ENCODE peak calls at places on chromosome 22, in four cellular contexts. One of them, this sample, is unnamed.

GRCh38 chr22:17700778-17701177 is 62.2 kb downstream of the BCL2L13 start:
- DNase-seq in cardiac muscle cell: peak
- DNase-seq in substantia nigra: no peak
- DNase-seq in neuronal stem cell: no peak
- DNase-seq in this sample: no peak

GRCh38 chr22:24265734-24266133 is 4.9 kb upstream of the SPECC1L start:
- DNase-seq in cardiac muscle cell: no peak
- DNase-seq in substantia nigra: no peak
- DNase-seq in neuronal stem cell: no peak
- DNase-seq in this sample: no peak

GRCh38 chr22:30262917-30263741 is 3.5 kb downstream of the OSM start:
- DNase-seq in cardiac muscle cell: peak
- DNase-seq in substantia nigra: no peak
- DNase-seq in neuronal stem cell: peak
- DNase-seq in this sample: peak

GRCh38 chr22:23387827-23388491 is 192.1 kb downstream of the IGLL1 start:
- DNase-seq in cardiac muscle cell: no peak
- DNase-seq in substantia nigra: no peak
- DNase-seq in neuronal stem cell: no peak
- DNase-seq in this sample: no peak

GRCh38 chr22:27685515-27685914 is 116.0 kb downstream of the MN1 start:
- DNase-seq in cardiac muscle cell: no peak
- DNase-seq in substantia nigra: no peak
- DNase-seq in neuronal stem cell: no peak
- DNase-seq in this sample: no peak

GRCh38 chr22:30635273-30636225 is at the start of gene SLC35E4:
- DNase-seq in cardiac muscle cell: peak
- DNase-seq in substantia nigra: peak
- DNase-seq in neuronal stem cell: peak
- DNase-seq in this sample: peak

GRCh38 chr22:21632237-21632895 is at the start of gene CCDC116:
- DNase-seq in cardiac muscle cell: no peak
- DNase-seq in substantia nigra: no peak
- DNase-seq in neuronal stem cell: no peak
- DNase-seq in this sample: no peak

GRCh38 chr22:17258015-17258827 is 39.0 kb upstream of the ADA2 start:
- DNase-seq in cardiac muscle cell: peak
- DNase-seq in substantia nigra: no peak
- DNase-seq in neuronal stem cell: peak
- DNase-seq in this sample: peak

GRCh38 chr22:32579533-32580220 is 105.1 kb downstream of the FBXO7 start:
- DNase-seq in cardiac muscle cell: no peak
- DNase-seq in substantia nigra: no peak
- DNase-seq in neuronal stem cell: no peak
- DNase-seq in this sample: no peak

GRCh38 chr22:30552719-30553118 is 6.2 kb upstream of the SEC14L6 start:
- DNase-seq in cardiac muscle cell: no peak
- DNase-seq in substantia nigra: no peak
- DNase-seq in neuronal stem cell: no peak
- DNase-seq in this sample: no peak

GRCh38 chr22:33658775-33659174 is 261.5 kb downstream of the LARGE1 start:
- DNase-seq in cardiac muscle cell: peak
- DNase-seq in substantia nigra: no peak
- DNase-seq in neuronal stem cell: no peak
- DNase-seq in this sample: no peak

GRCh38 chr22:22788460-22789037 is 99.1 kb upstream of the IGLL5 start:
- DNase-seq in cardiac muscle cell: no peak
- DNase-seq in substantia nigra: no peak
- DNase-seq in neuronal stem cell: no peak
- DNase-seq in this sample: no peak

GRCh38 chr22:39365406-39365782 is 15.6 kb downstream of the SYNGR1 start:
- DNase-seq in cardiac muscle cell: no peak
- DNase-seq in substantia nigra: no peak
- DNase-seq in neuronal stem cell: no peak
- DNase-seq in this sample: no peak
- H3K27ac ChIP-seq in cardiac muscle cell: no peak
- H3K27ac ChIP-seq in substantia nigra: no peak
- H3K27ac ChIP-seq in neuronal stem cell: no peak
- H3K27ac ChIP-seq in this sample: no peak

GRCh38 chr22:37634505-37635002 is 4.9 kb upstream of the SH3BP1 start:
- DNase-seq in cardiac muscle cell: no peak
- DNase-seq in substantia nigra: no peak
- DNase-seq in neuronal stem cell: no peak
- DNase-seq in this sample: no peak

GRCh38 chr22:37632174-37633081 is 7.0 kb upstream of the SH3BP1 start:
- DNase-seq in cardiac muscle cell: no peak
- DNase-seq in substantia nigra: no peak
- DNase-seq in neuronal stem cell: no peak
- DNase-seq in this sample: no peak

GRCh38 chr22:37631448-37632173 is 7.9 kb upstream of the SH3BP1 start:
- DNase-seq in cardiac muscle cell: no peak
- DNase-seq in substantia nigra: no peak
- DNase-seq in neuronal stem cell: no peak
- DNase-seq in this sample: no peak

GRCh38 chr22:37633693-37634504 is 5.6 kb upstream of the SH3BP1 start:
- DNase-seq in cardiac muscle cell: peak
- DNase-seq in substantia nigra: peak
- DNase-seq in neuronal stem cell: peak
- DNase-seq in this sample: no peak

GRCh38 chr22:37633082-37633692 is 6.3 kb upstream of the SH3BP1 start:
- DNase-seq in cardiac muscle cell: peak
- DNase-seq in substantia nigra: no peak
- DNase-seq in neuronal stem cell: no peak
- DNase-seq in this sample: no peak
- H3K27ac ChIP-seq in cardiac muscle cell: peak
- H3K27ac ChIP-seq in substantia nigra: peak
- H3K27ac ChIP-seq in neuronal stem cell: peak
- H3K27ac ChIP-seq in this sample: peak

DNA sequence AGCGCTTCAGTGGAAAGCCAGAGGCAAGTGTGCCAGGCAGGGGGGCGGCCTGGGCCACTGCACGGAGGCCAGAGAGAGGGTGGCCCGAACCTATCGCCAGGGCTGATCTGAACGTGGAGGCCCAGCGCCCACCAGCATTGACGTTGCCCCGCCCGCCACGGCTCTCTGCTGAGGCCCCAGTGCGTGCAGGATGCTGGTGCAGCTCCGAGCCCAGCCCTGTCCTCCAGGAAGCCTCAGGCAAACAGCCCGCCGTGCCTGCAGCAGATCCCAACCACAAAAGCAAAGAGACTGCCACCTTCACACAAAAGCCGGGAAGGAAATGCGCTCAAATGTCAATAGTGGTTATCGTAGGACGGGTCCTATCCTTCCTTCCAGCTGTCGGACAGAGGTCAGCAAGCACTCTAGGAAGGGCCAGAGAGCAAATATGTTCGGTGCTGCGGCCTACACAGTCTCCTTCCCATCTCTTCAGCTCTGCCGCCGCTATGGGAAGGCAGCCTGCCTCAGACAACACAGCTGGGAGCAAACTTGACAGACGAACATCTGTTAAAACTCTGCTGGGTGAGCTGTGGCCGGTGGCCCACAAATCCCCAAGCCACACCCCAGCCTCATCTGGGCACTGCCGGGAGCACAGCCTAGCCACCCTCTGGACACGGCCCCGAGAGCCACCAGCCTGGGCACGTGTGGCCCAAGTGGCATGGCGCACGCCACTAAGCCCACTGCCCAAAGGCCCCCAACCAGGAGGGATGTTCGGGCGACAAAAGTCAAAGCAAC is 146.2 kb downstream of the CRYBB2 start:
- DNase-seq in cardiac muscle cell: no peak
- DNase-seq in substantia nigra: no peak
- DNase-seq in neuronal stem cell: no peak
- DNase-seq in this sample: no peak
- H3K27ac ChIP-seq in cardiac muscle cell: no peak
- H3K27ac ChIP-seq in substantia nigra: no peak
- H3K27ac ChIP-seq in neuronal stem cell: no peak
- H3K27ac ChIP-seq in this sample: no peak

GRCh38 chr22:41410311-41410751 is 28.6 kb downstream of the TEF start:
- DNase-seq in cardiac muscle cell: no peak
- DNase-seq in substantia nigra: peak
- DNase-seq in neuronal stem cell: no peak
- DNase-seq in this sample: no peak
- H3K27ac ChIP-seq in cardiac muscle cell: no peak
- H3K27ac ChIP-seq in substantia nigra: peak
- H3K27ac ChIP-seq in neuronal stem cell: no peak
- H3K27ac ChIP-seq in this sample: no peak

GRCh38 chr22:29080061-29080975 is 7.5 kb downstream of the KREMEN1 start:
- DNase-seq in cardiac muscle cell: peak
- DNase-seq in substantia nigra: no peak
- DNase-seq in neuronal stem cell: no peak
- DNase-seq in this sample: no peak
- H3K27ac ChIP-seq in cardiac muscle cell: no peak
- H3K27ac ChIP-seq in substantia nigra: no peak
- H3K27ac ChIP-seq in neuronal stem cell: no peak
- H3K27ac ChIP-seq in this sample: no peak

DNA sequence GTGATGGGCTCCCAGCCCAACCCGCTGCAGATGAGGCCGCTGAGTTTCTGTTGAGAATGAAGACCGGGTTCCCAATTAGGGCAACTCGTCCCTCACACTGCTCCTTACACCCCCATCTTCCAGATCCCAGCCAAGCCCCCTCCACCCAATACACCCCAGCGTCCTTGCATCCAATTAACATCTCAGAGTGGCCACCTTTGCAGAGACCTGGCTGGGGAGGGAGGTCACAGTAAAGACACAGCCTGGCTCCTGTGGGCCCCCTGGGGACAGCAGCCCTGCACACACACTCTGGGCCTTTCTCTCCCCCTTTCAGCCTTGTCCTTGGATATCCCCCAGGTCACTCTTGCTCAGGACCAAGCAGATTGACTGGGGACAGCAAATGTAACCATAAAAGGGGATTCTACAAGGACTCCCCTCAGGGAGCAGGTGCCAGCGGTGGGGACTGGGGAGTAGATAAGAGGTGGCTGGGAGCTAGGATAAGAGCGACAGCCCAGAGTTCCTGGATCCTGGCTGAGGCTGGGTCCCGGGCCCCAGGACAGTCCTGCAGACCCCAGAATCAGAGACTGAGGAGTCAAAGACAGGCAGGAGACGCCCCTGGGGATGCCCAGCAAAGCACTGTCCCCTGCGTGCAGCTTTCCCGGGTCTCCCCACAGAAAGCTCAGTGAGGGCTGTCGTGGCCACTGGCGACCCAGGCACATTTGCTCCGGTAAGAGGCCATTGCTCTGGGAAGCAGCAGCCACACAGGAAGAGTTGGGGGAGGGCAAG is 8.4 kb downstream of the APOBEC3A start:
- DNase-seq in cardiac muscle cell: no peak
- DNase-seq in substantia nigra: no peak
- DNase-seq in neuronal stem cell: no peak
- DNase-seq in this sample: no peak
- H3K27ac ChIP-seq in cardiac muscle cell: peak
- H3K27ac ChIP-seq in substantia nigra: no peak
- H3K27ac ChIP-seq in neuronal stem cell: no peak
- H3K27ac ChIP-seq in this sample: no peak

DNA sequence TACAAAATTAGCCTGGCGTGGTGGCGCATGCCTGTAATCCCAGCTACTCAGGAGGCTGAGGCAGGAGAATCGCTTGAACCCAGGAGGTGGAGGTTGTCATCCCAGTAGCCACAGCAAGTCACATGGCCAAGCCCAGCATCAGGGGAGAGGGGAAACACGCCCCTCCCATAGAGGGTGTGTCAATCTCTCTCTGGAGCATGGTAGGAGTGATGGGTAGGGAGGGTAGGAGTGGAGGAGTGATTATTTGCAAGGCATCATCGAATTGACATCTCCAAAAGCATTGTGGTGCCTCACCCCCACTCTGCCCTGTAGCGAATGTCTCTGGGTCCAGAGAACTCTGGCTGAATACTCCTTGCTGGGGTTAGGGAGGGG is 6.1 kb upstream of the SSTR3 start:
- DNase-seq in cardiac muscle cell: no peak
- DNase-seq in substantia nigra: no peak
- DNase-seq in neuronal stem cell: no peak
- DNase-seq in this sample: no peak
- H3K27ac ChIP-seq in cardiac muscle cell: no peak
- H3K27ac ChIP-seq in substantia nigra: no peak
- H3K27ac ChIP-seq in neuronal stem cell: no peak
- H3K27ac ChIP-seq in this sample: peak

GRCh38 chr22:44746836-44747519 is 5.4 kb upstream of the ARHGAP8 start:
- DNase-seq in cardiac muscle cell: peak
- DNase-seq in substantia nigra: no peak
- DNase-seq in neuronal stem cell: no peak
- DNase-seq in this sample: no peak
- H3K27ac ChIP-seq in cardiac muscle cell: peak
- H3K27ac ChIP-seq in substantia nigra: no peak
- H3K27ac ChIP-seq in neuronal stem cell: no peak
- H3K27ac ChIP-seq in this sample: no peak

GRCh38 chr22:37267661-37268413 is 14.5 kb upstream of the CYTH4 start:
- DNase-seq in cardiac muscle cell: no peak
- DNase-seq in substantia nigra: no peak
- DNase-seq in neuronal stem cell: no peak
- DNase-seq in this sample: no peak
- H3K27ac ChIP-seq in cardiac muscle cell: no peak
- H3K27ac ChIP-seq in substantia nigra: no peak
- H3K27ac ChIP-seq in neuronal stem cell: no peak
- H3K27ac ChIP-seq in this sample: peak

DNA sequence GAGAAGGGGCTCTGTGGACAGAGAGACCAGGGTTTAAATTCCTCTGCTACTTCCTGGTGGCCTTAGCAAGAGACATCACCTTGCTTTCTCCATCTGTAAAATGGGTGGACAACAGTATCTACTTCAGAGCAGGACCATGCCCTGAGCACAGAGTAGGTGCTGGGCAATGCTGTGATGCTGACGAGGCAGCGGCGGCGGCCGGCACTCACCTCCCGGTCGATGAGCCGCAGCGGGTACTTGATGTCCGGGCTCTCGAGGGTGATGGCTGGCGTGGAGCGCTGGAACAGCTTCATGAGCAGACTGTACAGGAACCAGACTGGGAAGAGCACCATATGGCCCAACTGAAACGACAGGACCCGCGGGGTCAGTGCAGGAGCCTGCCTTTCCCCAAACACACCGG is 3.9 kb downstream of the ATP5MGL start:
- DNase-seq in cardiac muscle cell: no peak
- DNase-seq in substantia nigra: no peak
- DNase-seq in neuronal stem cell: no peak
- DNase-seq in this sample: no peak
- H3K27ac ChIP-seq in cardiac muscle cell: no peak
- H3K27ac ChIP-seq in substantia nigra: no peak
- H3K27ac ChIP-seq in neuronal stem cell: no peak
- H3K27ac ChIP-seq in this sample: no peak

This sample was measured in naive thymus-derived CD4-positive, alpha-beta T cell.